ENCODE peak calls at places on chromosomes 11 and 22, in nine cellular contexts. G is foreskin fibroblast, W is prostate gland, O is uterus, P is bronchial epithelial cell, U is astrocyte of the spinal cord, K is colonic mucosa, Z is upper lobe of right lung, F is transverse colon. Q is an unnamed sample.

GRCh38 chr11:115920087-115920461 is 415.9 kb upstream of the CADM1 start:
- DNase-seq in G (no peak), W (no peak), O (no peak), P (peak), U (peak), K (no peak), Z (no peak), F (no peak), Q (no peak)

GRCh38 chr11:67262731-67263675 is 3.3 kb upstream of the GRK2 start:
- DNase-seq in G (peak), W (peak), O (peak), P (peak), U (peak), K (peak), Z (peak), F (peak), Q (peak)

GRCh38 chr11:34654491-34655334 is 33.8 kb downstream of the EHF start:
- DNase-seq in G (peak), W (peak), O (no peak), P (peak), U (no peak), K (no peak), Z (peak), F (no peak), Q (peak)

GRCh38 chr11:69910519-69911309 is 91.5 kb upstream of the FGF3 start:
- DNase-seq in G (no peak), W (no peak), O (no peak), P (no peak), U (no peak), K (no peak), Z (peak), F (no peak), Q (no peak)

GRCh38 chr11:46337626-46338345 is 9.5 kb upstream of the DGKZ start:
- DNase-seq in G (no peak), W (no peak), O (no peak), P (no peak), U (no peak), K (no peak), Z (no peak), F (no peak), Q (no peak)

GRCh38 chr11:69001301-69002081 is 11.6 kb downstream of the MRGPRF start:
- DNase-seq in G (no peak), W (no peak), O (peak), P (no peak), U (no peak), K (no peak), Z (peak), F (peak), Q (no peak)

GRCh38 chr11:95067828-95068244 is 1.1 kb downstream of the SRSF8 start:
- DNase-seq in G (no peak), W (no peak), O (peak), P (no peak), U (no peak), K (peak), Z (no peak), F (no peak), Q (no peak)

GRCh38 chr11:115151010-115151409 is 353.2 kb downstream of the CADM1 start:
- DNase-seq in G (no peak), W (no peak), O (no peak), P (no peak), U (no peak), K (no peak), Z (no peak), F (no peak), Q (no peak)

GRCh38 chr11:76709259-76709658 is 38.7 kb upstream of the LRRC32 start:
- DNase-seq in G (no peak), W (no peak), O (no peak), P (no peak), U (no peak), K (no peak), Z (no peak), F (no peak), Q (no peak)

GRCh38 chr11:6473481-6474422 is at the start of gene TRIM3:
- DNase-seq in G (peak), W (peak), O (peak), P (peak), U (peak), K (peak), Z (peak), F (peak), Q (peak)

GRCh38 chr22:23845661-23846469 is 7.1 kb upstream of the DERL3 start:
- DNase-seq in G (peak), W (no peak), O (no peak), P (no peak), U (no peak), K (no peak), Z (no peak), F (no peak), Q (no peak)

GRCh38 chr22:43922123-43922522 is 1.5 kb upstream of the PNPLA3 start:
- DNase-seq in G (no peak), W (no peak), O (no peak), P (no peak), U (no peak), K (no peak), Z (no peak), F (no peak), Q (no peak)

GRCh38 chr11:79055866-79056632 is 384.8 kb downstream of the TENM4 start:
- DNase-seq in G (peak), W (no peak), O (peak), P (no peak), U (peak), K (no peak), Z (no peak), F (no peak), Q (peak)

GRCh38 chr11:122339661-122340060 is 223.6 kb upstream of the BLID start:
- DNase-seq in G (no peak), W (no peak), O (no peak), P (no peak), U (no peak), K (no peak), Z (no peak), F (no peak), Q (no peak)

GRCh38 chr11:14350215-14350614 is 8.8 kb downstream of the RRAS2 start:
- DNase-seq in G (no peak), W (no peak), O (no peak), P (no peak), U (no peak), K (no peak), Z (no peak), F (no peak), Q (no peak)

GRCh38 chr11:7511405-7511804 is 2.4 kb upstream of the PPFIBP2 start:
- DNase-seq in G (no peak), W (peak), O (peak), P (no peak), U (no peak), K (peak), Z (no peak), F (peak), Q (no peak)

GRCh38 chr11:88101881-88102594 is 73.2 kb downstream of the RAB38 start:
- DNase-seq in G (no peak), W (no peak), O (no peak), P (no peak), U (no peak), K (no peak), Z (no peak), F (no peak), Q (no peak)

GRCh38 chr22:46676479-46676878 is 56.3 kb downstream of the GRAMD4 start:
- DNase-seq in G (no peak), W (no peak), O (no peak), P (no peak), U (no peak), K (no peak), Z (no peak), F (no peak), Q (no peak)

GRCh38 chr22:40326905-40327735 is 19.2 kb upstream of the ADSL start:
- DNase-seq in G (no peak), W (peak), O (no peak), P (no peak), U (peak), K (no peak), Z (no peak), F (no peak), Q (no peak)

GRCh38 chr11:115623021-115623451 is 118.8 kb upstream of the CADM1 start:
- DNase-seq in G (peak), W (peak), O (peak), P (peak), U (peak), K (peak), Z (peak), F (peak), Q (peak)

GRCh38 chr11:128686745-128687177 is 7.1 kb upstream of the FLI1 start:
- DNase-seq in G (peak), W (no peak), O (no peak), P (peak), U (peak), K (no peak), Z (peak), F (peak), Q (no peak)

GRCh38 chr11:2993000-2993330 is 836 bp upstream of the NAP1L4 start:
- DNase-seq in G (no peak), W (no peak), O (no peak), P (no peak), U (no peak), K (no peak), Z (no peak), F (no peak), Q (no peak)

DNA sequence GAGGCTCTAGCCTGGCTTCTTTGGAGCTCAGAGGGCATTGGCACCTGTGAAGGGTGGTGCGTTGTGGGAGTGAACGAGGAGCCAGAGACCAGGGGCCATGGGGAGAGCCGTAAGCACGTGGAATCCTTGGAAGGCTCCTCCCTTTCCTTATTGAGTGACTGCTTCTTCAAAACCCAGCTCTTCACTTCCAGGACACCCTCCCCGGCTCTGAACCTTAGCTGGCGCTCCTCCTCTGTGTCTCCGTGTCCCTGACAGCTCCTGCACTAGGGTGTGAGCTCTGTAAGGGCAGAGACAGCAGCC is 26.3 kb downstream of the POLR3H start:
- DNase-seq in G (no peak), W (no peak), O (no peak), P (no peak), U (no peak), K (no peak), Z (no peak), F (no peak), Q (no peak)
- TF ChIP-seq CTCF in G (no peak), W (no peak), O (no peak), P (no peak), U (no peak), K (no peak), Z (no peak), F (no peak), Q (no peak)

DNA sequence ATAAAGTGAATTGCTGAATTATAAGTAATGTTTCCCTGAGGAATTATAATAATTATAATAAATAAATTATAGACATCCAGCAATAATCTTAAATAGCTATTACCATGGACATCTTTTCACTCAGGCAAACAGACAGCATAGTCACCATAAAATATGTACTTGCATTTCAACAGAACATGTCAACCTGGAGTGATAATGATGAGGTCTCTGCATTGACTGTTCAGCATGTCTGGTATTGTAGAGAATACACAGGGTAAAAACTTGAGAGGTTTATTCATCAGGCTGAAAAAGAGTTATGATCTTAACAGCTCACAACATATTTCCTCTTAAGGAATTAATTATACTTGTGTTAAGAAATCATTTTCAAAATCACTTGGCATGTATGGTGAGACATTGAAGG is 41.1 kb upstream of the TYR start:
- DNase-seq in G (no peak), W (no peak), O (no peak), P (no peak), U (no peak), K (no peak), Z (no peak), F (no peak), Q (no peak)
- TF ChIP-seq CTCF in G (no peak), W (no peak), O (no peak), P (no peak), U (no peak), K (no peak), Z (no peak), F (no peak), Q (no peak)

GRCh38 chr11:125111341-125112234 is at the start of gene TMEM218:
- DNase-seq in G (peak), W (peak), O (peak), P (peak), U (peak), K (peak), Z (peak), F (peak), Q (peak)

GRCh38 chr11:125112235-125112604 is 794 bp upstream of the TMEM218 start:
- DNase-seq in G (no peak), W (no peak), O (no peak), P (no peak), U (no peak), K (no peak), Z (no peak), F (no peak), Q (no peak)

GRCh38 chr11:125110996-125111340 is 458 bp downstream of the TMEM218 start:
- DNase-seq in G (peak), W (no peak), O (no peak), P (peak), U (no peak), K (no peak), Z (no peak), F (peak), Q (no peak)

GRCh38 chr11:125117429-125117828 is 6.0 kb upstream of the TMEM218 start:
- DNase-seq in G (no peak), W (no peak), O (no peak), P (no peak), U (no peak), K (no peak), Z (no peak), F (no peak), Q (no peak)

DNA sequence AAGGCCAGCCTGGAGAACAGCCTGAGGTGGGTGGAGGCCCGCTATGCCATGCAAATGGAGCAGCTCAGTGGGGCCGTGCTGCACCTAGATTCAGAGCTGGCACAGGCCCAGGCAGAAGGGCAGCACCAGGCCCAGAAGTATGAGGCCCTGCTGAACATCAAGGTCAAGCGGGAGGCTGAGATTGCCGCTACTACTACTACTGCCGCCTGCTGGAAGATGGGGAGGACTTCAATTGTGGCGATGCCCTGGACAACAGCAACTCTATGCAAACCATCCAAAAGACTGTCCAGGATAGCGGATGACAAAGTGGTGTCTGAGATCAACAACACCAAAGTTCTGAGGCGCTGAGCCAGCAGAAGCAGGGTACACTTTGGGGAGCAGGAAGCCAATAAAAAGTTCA is 3.1 kb upstream of the TMEM218 start:
- DNase-seq in G (peak), W (no peak), O (no peak), P (no peak), U (no peak), K (no peak), Z (no peak), F (no peak), Q (no peak)
- TF ChIP-seq CTCF in G (no peak), W (no peak), O (no peak), P (peak), U (peak), K (no peak), Z (no peak), F (no peak), Q (no peak)

GRCh38 chr11:132184079-132184478 is 813.7 kb downstream of the NTM start:
- DNase-seq in G (no peak), W (no peak), O (no peak), P (no peak), U (no peak), K (no peak), Z (no peak), F (no peak), Q (no peak)
- TF ChIP-seq CTCF in G (no peak), W (no peak), O (no peak), P (no peak), U (no peak), K (no peak), Z (no peak), F (no peak), Q (no peak)

GRCh38 chr11:32071811-32072210 is 19.1 kb upstream of the RCN1 start:
- DNase-seq in G (peak), W (no peak), O (no peak), P (peak), U (peak), K (no peak), Z (no peak), F (no peak), Q (no peak)
- TF ChIP-seq CTCF in G (peak), W (no peak), O (no peak), P (peak), U (peak), K (no peak), Z (peak), F (no peak), Q (peak)

GRCh38 chr11:59550368-59550841 is 39.1 kb downstream of the OR4D9 start:
- DNase-seq in G (peak), W (peak), O (peak), P (peak), U (peak), K (peak), Z (peak), F (peak), Q (peak)
- TF ChIP-seq CTCF in G (peak), W (peak), O (peak), P (peak), U (peak), K (no peak), Z (peak), F (peak), Q (peak)